ENCODE peak calls at places on chromosome 1, in five cellular contexts. One of them, this sample, is unnamed.

GRCh38 chr1:228873714-228874113 is 138.4 kb downstream of the RHOU start:
- DNase-seq in K562: no peak
- DNase-seq in GM12878: no peak
- DNase-seq in H1: no peak
- DNase-seq in HepG2: no peak
- DNase-seq in this sample: no peak

GRCh38 chr1:11681071-11681771 is at the start of gene MAD2L2:
- DNase-seq in K562: peak; percentile 99
- DNase-seq in GM12878: peak; percentile 28
- DNase-seq in H1: peak; percentile 94
- DNase-seq in HepG2: peak; percentile 47
- DNase-seq in this sample: peak; percentile 86

GRCh38 chr1:84619383-84620093 is 45.3 kb upstream of the CTBS start:
- DNase-seq in K562: peak; percentile 32
- DNase-seq in GM12878: no peak
- DNase-seq in H1: no peak
- DNase-seq in HepG2: peak; percentile 9
- DNase-seq in this sample: no peak

GRCh38 chr1:228392111-228392936 is 14.3 kb downstream of the TRIM11 start:
- DNase-seq in K562: peak; percentile 55
- DNase-seq in GM12878: no peak
- DNase-seq in H1: no peak
- DNase-seq in HepG2: no peak
- DNase-seq in this sample: no peak

GRCh38 chr1:98914547-98914946 is 90.1 kb downstream of the PLPPR5 start:
- DNase-seq in K562: no peak
- DNase-seq in GM12878: no peak
- DNase-seq in H1: no peak
- DNase-seq in HepG2: no peak
- DNase-seq in this sample: no peak

GRCh38 chr1:112759228-112759627 is 44.1 kb upstream of the PPM1J start:
- DNase-seq in K562: no peak
- DNase-seq in GM12878: no peak
- DNase-seq in H1: no peak
- DNase-seq in HepG2: no peak
- DNase-seq in this sample: no peak

GRCh38 chr1:84940481-84940880 is 47.5 kb upstream of the LPAR3 start:
- DNase-seq in K562: no peak
- DNase-seq in GM12878: no peak
- DNase-seq in H1: no peak
- DNase-seq in HepG2: no peak
- DNase-seq in this sample: no peak

GRCh38 chr1:2951856-2952255 is 69.4 kb upstream of the ACTRT2 start:
- DNase-seq in K562: no peak
- DNase-seq in GM12878: no peak
- DNase-seq in H1: no peak
- DNase-seq in HepG2: no peak
- DNase-seq in this sample: no peak

GRCh38 chr1:110503471-110503870 is 15.5 kb downstream of the KCNA10 start:
- DNase-seq in K562: no peak
- DNase-seq in GM12878: no peak
- DNase-seq in H1: no peak
- DNase-seq in HepG2: no peak
- DNase-seq in this sample: no peak

GRCh38 chr1:40877681-40878080 is 15.5 kb upstream of the CITED4 start:
- DNase-seq in K562: no peak
- DNase-seq in GM12878: no peak
- DNase-seq in H1: no peak
- DNase-seq in HepG2: no peak
- DNase-seq in this sample: no peak

GRCh38 chr1:3381901-3382300 is 72.6 kb upstream of the ARHGEF16 start:
- DNase-seq in K562: no peak
- DNase-seq in GM12878: no peak
- DNase-seq in H1: no peak
- DNase-seq in HepG2: no peak
- DNase-seq in this sample: no peak

GRCh38 chr1:41482001-41482765 is 2.3 kb downstream of the EDN2 start:
- DNase-seq in K562: no peak
- DNase-seq in GM12878: no peak
- DNase-seq in H1: no peak
- DNase-seq in HepG2: no peak
- DNase-seq in this sample: no peak

GRCh38 chr1:13593511-13594131 is 10.0 kb downstream of the PDPN start:
- DNase-seq in K562: no peak
- DNase-seq in GM12878: no peak
- DNase-seq in H1: no peak
- DNase-seq in HepG2: no peak
- DNase-seq in this sample: peak; percentile 41

GRCh38 chr1:153533689-153534201 is 2.0 kb downstream of the S100A6 start:
- DNase-seq in K562: peak; percentile 47
- DNase-seq in GM12878: no peak
- DNase-seq in H1: no peak
- DNase-seq in HepG2: peak; percentile 39
- DNase-seq in this sample: no peak

GRCh38 chr1:84116558-84116957 is 27.5 kb upstream of the PRKACB start:
- DNase-seq in K562: no peak
- DNase-seq in GM12878: no peak
- DNase-seq in H1: no peak
- DNase-seq in HepG2: no peak
- DNase-seq in this sample: no peak

GRCh38 chr1:27614048-27614624 is 10.2 kb upstream of the AHDC1 start:
- DNase-seq in K562: no peak
- DNase-seq in GM12878: no peak
- DNase-seq in H1: no peak
- DNase-seq in HepG2: no peak
- DNase-seq in this sample: no peak

GRCh38 chr1:39642796-39643195 is 3.4 kb upstream of the HEYL start:
- DNase-seq in K562: no peak
- DNase-seq in GM12878: no peak
- DNase-seq in H1: no peak
- DNase-seq in HepG2: no peak
- DNase-seq in this sample: no peak

GRCh38 chr1:19514391-19514831 is 29.1 kb upstream of the CAPZB start:
- DNase-seq in K562: no peak
- DNase-seq in GM12878: no peak
- DNase-seq in H1: no peak
- DNase-seq in HepG2: no peak
- DNase-seq in this sample: no peak

GRCh38 chr1:207858271-207858670 is 52.7 kb downstream of the CD34 start:
- DNase-seq in K562: no peak
- DNase-seq in GM12878: no peak
- DNase-seq in H1: no peak
- DNase-seq in HepG2: no peak
- DNase-seq in this sample: no peak

GRCh38 chr1:21857142-21857839 is 45.2 kb downstream of the LDLRAD2 start:
- DNase-seq in K562: no peak
- DNase-seq in GM12878: no peak
- DNase-seq in H1: no peak
- DNase-seq in HepG2: no peak
- DNase-seq in this sample: no peak

GRCh38 chr1:229005097-229005496 is 265.8 kb upstream of the RAB4A start:
- DNase-seq in K562: no peak
- DNase-seq in GM12878: no peak
- DNase-seq in H1: no peak
- DNase-seq in HepG2: no peak
- DNase-seq in this sample: no peak

GRCh38 chr1:64246294-64246917 is 43.0 kb downstream of the UBE2U start:
- DNase-seq in K562: peak; percentile 30
- DNase-seq in GM12878: no peak
- DNase-seq in H1: no peak
- DNase-seq in HepG2: peak; percentile 25
- DNase-seq in this sample: no peak
- TF ChIP-seq ATF2 in K562: no peak
- TF ChIP-seq ATF2 in GM12878: no peak
- TF ChIP-seq ATF2 in H1: no peak
- TF ChIP-seq ATF2 in HepG2: no peak
- TF ChIP-seq ATF2 in this sample: no peak

DNA sequence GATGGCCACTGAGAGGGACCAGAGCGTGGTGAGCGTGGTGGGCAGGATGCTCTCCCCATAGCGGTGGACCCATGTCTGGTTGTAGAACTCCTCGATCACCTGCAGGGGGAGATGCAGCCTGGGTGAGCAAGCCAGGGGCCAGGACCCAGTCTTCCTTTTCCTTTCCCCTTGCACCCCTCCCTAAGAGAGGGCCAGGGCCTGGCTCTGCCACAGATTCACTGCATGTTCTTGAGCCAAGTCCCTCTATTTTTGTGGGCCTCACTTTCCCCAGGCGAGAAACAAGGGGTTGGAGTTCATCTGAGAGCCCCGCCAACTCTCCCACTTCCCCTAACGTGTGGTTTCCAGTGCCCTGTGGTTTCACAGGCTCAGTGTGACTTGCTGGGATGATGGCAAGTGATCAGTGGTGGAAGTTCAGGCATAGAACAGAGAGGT is 27.5 kb downstream of the SLC2A1 start:
- DNase-seq in K562: peak; percentile 83
- DNase-seq in GM12878: peak; percentile 69
- DNase-seq in H1: no peak
- DNase-seq in HepG2: no peak
- DNase-seq in this sample: peak; percentile 58
- TF ChIP-seq USF2 in K562: no peak
- TF ChIP-seq USF2 in GM12878: no peak
- TF ChIP-seq USF2 in H1: no peak
- TF ChIP-seq USF2 in HepG2: no peak
- TF ChIP-seq USF2 in this sample: no peak

GRCh38 chr1:209646558-209646957 is 5.7 kb downstream of the LAMB3 start:
- DNase-seq in K562: no peak
- DNase-seq in GM12878: no peak
- DNase-seq in H1: no peak
- DNase-seq in HepG2: no peak
- DNase-seq in this sample: peak; percentile 52
- TF ChIP-seq CTCF in K562: peak; percentile 56
- TF ChIP-seq CTCF in GM12878: peak; percentile 24
- TF ChIP-seq CTCF in H1: peak; percentile 86
- TF ChIP-seq CTCF in HepG2: peak; percentile 16
- TF ChIP-seq CTCF in this sample: no peak

GRCh38 chr1:242524571-242525359 is at the start of gene PLD5:
- DNase-seq in K562: no peak
- DNase-seq in GM12878: no peak
- DNase-seq in H1: peak; percentile 70
- DNase-seq in HepG2: no peak
- DNase-seq in this sample: peak; percentile 59

GRCh38 chr1:242523968-242524570 is 428 bp downstream of the PLD5 start:
- DNase-seq in K562: peak; percentile 44
- DNase-seq in GM12878: no peak
- DNase-seq in H1: peak; percentile 85
- DNase-seq in HepG2: no peak
- DNase-seq in this sample: peak; percentile 84

GRCh38 chr1:242522304-242522945 is 2.1 kb downstream of the PLD5 start:
- DNase-seq in K562: no peak
- DNase-seq in GM12878: no peak
- DNase-seq in H1: no peak
- DNase-seq in HepG2: no peak
- DNase-seq in this sample: no peak

GRCh38 chr1:242525360-242525722 is 844 bp upstream of the PLD5 start:
- DNase-seq in K562: no peak
- DNase-seq in GM12878: no peak
- DNase-seq in H1: no peak
- DNase-seq in HepG2: no peak
- DNase-seq in this sample: no peak

GRCh38 chr1:242523282-242523967 is 1.1 kb downstream of the PLD5 start:
- DNase-seq in K562: no peak
- DNase-seq in GM12878: no peak
- DNase-seq in H1: no peak
- DNase-seq in HepG2: no peak
- DNase-seq in this sample: peak; percentile 40
- TF ChIP-seq ATF2 in K562: no peak
- TF ChIP-seq ATF2 in GM12878: no peak
- TF ChIP-seq ATF2 in H1: no peak
- TF ChIP-seq ATF2 in HepG2: no peak
- TF ChIP-seq ATF2 in this sample: no peak

GRCh38 chr1:102628008-102628736 is 480.1 kb downstream of the COL11A1 start:
- DNase-seq in K562: no peak
- DNase-seq in GM12878: no peak
- DNase-seq in H1: no peak
- DNase-seq in HepG2: peak; percentile 1
- DNase-seq in this sample: no peak
- TF ChIP-seq USF2 in K562: no peak
- TF ChIP-seq USF2 in GM12878: no peak
- TF ChIP-seq USF2 in H1: no peak
- TF ChIP-seq USF2 in HepG2: no peak
- TF ChIP-seq USF2 in this sample: no peak